ENCODE peak calls at places on chromosomes 5 and 9, in nine cellular contexts. U, Y, S, B, A, Z, X, J and C are unnamed samples.
A peak's percentile ranks its signal among the peaks of the same experiment; 100 is the strongest.

GRCh38 chr5:139422307-139422893 is 16.9 kb downstream of the DNAJC18 start:
- DNase-seq in B (no peak), X (peak; percentile 48), Z (peak; percentile 89), J (no peak), A (peak; percentile 78), U (no peak), S (peak; percentile 85), Y (no peak), C (no peak)

GRCh38 chr5:169071-169727 is 22.1 kb upstream of the LRRC14B start:
- DNase-seq in S (no peak), Z (peak; percentile 16), A (no peak), U (no peak), X (peak; percentile 70), J (peak; percentile 39), B (peak; percentile 70), Y (peak; percentile 78), C (no peak)

GRCh38 chr5:50694027-50694590 is 27.7 kb downstream of the PARP8 start:
- DNase-seq in B (no peak), J (no peak), X (no peak), S (no peak), Z (no peak), Y (no peak), A (no peak), U (no peak), C (no peak)

GRCh38 chr5:14399054-14399657 is 182.4 kb upstream of the OTULINL start:
- DNase-seq in U (no peak), B (no peak), S (peak; percentile 53), Y (no peak), Z (peak; percentile 82), A (peak; percentile 48), X (no peak), J (no peak), C (no peak)

GRCh38 chr5:108743344-108743743 is 4.4 kb upstream of the FER start:
- DNase-seq in Z (no peak), B (no peak), X (no peak), S (no peak), A (no peak), U (no peak), J (no peak), Y (no peak), C (no peak)

GRCh38 chr5:124789104-124789605 is 42.7 kb upstream of the ZNF608 start:
- DNase-seq in J (no peak), U (no peak), A (no peak), Z (no peak), S (peak; percentile 22), Y (no peak), B (no peak), X (no peak), C (no peak)

GRCh38 chr5:172411423-172412111 is 42.8 kb downstream of the SH3PXD2B start:
- DNase-seq in Y (no peak), S (no peak), U (peak; percentile 33), X (peak; percentile 60), J (no peak), B (no peak), Z (no peak), A (no peak), C (no peak)

GRCh38 chr5:32760091-32760509 is 49.0 kb downstream of the NPR3 start:
- DNase-seq in A (peak; percentile 10), S (peak; percentile 41), Y (no peak), B (no peak), J (no peak), U (no peak), X (no peak), Z (no peak), C (no peak)

GRCh38 chr5:1239514-1240251 is 14.5 kb downstream of the SLC6A18 start:
- DNase-seq in X (no peak), A (peak; percentile 51), Z (no peak), J (peak; percentile 32), B (no peak), S (no peak), U (peak; percentile 89), Y (no peak), C (no peak)

GRCh38 chr5:78720997-78721396 is 72.4 kb upstream of the LHFPL2 start:
- DNase-seq in Y (no peak), S (no peak), J (no peak), U (no peak), B (no peak), X (no peak), A (no peak), Z (no peak), C (no peak)

DNA sequence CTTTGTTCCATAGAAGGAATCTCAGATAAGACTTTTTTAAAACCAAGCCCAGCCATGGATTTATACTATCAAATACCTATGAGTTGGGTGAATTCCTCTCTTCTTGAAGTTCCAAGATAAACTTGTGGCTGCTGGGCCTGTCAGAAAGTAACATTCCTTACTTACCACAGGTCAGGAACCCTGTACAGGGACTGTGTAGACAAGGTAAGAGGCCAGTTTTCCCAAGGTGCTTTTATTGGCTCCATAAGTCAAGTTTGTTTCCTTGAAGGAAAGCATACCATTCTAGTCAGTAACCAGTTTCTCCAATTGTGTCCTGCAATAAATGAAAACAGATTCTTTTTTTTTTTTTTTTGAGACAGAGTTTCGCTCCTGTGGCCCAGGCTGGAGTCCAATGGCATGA is 8.8 kb upstream of the CLTB start:
- DNase-seq in S (no peak), Z (no peak), U (no peak), X (no peak), A (no peak), B (no peak), Y (no peak), J (no peak), C (no peak)
- H3K9me3 ChIP-seq in S (peaks cover 4% of the 10 kb centered on the region), Z (no peaks in the 10 kb centered on the region), U (no peaks in the 10 kb centered on the region), X (no peaks in the 10 kb centered on the region), A (peaks cover 5% of the 10 kb centered on the region), B (no peaks in the 10 kb centered on the region), Y (no peaks in the 10 kb centered on the region), J (no peaks in the 10 kb centered on the region), C (no peaks in the 10 kb centered on the region)

GRCh38 chr9:72337286-72337685 is 27.7 kb downstream of the ZFAND5 start:
- DNase-seq in S (no peak), J (no peak), Z (no peak), Y (no peak), B (no peak), U (no peak), A (no peak), X (no peak), C (no peak)

GRCh38 chr9:72338631-72339030 is 26.4 kb downstream of the ZFAND5 start:
- DNase-seq in B (no peak), Y (no peak), J (no peak), A (no peak), X (no peak), Z (no peak), U (no peak), S (no peak), C (no peak)

GRCh38 chr9:72332351-72332750 is 32.7 kb downstream of the ZFAND5 start:
- DNase-seq in Z (no peak), X (no peak), Y (no peak), U (no peak), A (no peak), J (no peak), S (no peak), B (no peak), C (no peak)

GRCh38 chr9:72334658-72335337 is 30.2 kb downstream of the ZFAND5 start:
- DNase-seq in X (no peak), Z (no peak), Y (no peak), B (no peak), U (no peak), A (no peak), S (no peak), J (no peak), C (no peak)

DNA sequence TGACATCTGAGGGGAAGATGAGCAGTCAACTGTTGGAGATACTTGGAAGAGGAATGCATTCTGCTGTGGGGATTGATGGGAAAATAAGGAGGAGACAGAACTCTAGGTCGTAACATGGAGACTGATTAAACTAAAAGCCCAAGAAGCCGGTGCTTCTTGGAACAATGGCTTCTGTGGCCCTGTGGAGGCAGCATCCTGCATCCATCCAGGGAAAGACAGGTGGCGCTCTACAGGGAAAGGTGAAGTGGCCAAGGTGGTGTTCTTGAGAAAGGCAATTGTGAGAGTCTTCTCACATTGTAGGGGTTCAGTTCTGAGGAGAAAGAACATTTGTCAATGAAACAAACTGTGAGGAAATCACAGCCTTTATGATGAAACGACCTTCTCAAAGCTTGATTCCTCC is 31.2 kb downstream of the ZFAND5 start:
- DNase-seq in Z (no peak), J (no peak), X (no peak), U (no peak), Y (no peak), A (peak; percentile 10), B (no peak), S (no peak), C (no peak)
- TF ChIP-seq CTCF in Z (no peak), J (no peak), X (no peak), U (no peak), Y (no peak), A (peak; percentile 59), B (no peak), S (peak; percentile 9), C (no peak)

DNA sequence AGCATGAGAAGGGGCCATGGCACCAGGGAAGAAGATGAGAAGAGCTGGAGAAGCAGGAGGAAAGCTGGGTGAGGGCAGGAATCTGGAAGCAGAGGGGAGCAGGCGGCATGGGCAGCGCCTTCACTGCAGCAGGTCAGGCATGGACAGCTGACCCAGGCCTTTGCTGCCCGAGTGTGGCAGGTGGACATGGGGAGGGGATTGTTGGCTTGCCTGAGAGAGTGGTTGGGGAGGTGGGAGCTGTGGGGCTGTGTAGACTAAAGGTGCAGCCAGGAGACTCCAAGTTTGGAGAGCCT is 2.3 kb upstream of the SLC25A48 start:
- DNase-seq in A (no peak), Y (no peak), U (no peak), Z (no peak), B (no peak), X (no peak), S (no peak), J (no peak), C (no peak)
- TF ChIP-seq EP300 in A (no peak), Y (no peak), U (no peak), Z (no peak), B (no peak), X (no peak), S (no peak), J (no peak), C (no peak)

GRCh38 chr5:164137095-164137494 is 631.7 kb downstream of the MAT2B start:
- DNase-seq in A (no peak), U (no peak), X (no peak), Z (no peak), J (no peak), B (no peak), S (no peak), Y (no peak), C (no peak)
- H3K9me3 ChIP-seq in A (no peaks in the 10 kb centered on the region), U (no peaks in the 10 kb centered on the region), X (peaks cover 3% of the 10 kb centered on the region), Z (no peaks in the 10 kb centered on the region), J (peaks cover 6% of the 10 kb centered on the region), B (no peaks in the 10 kb centered on the region), S (peaks cover 2% of the 10 kb centered on the region), Y (no peaks in the 10 kb centered on the region), C (no peaks in the 10 kb centered on the region)

DNA sequence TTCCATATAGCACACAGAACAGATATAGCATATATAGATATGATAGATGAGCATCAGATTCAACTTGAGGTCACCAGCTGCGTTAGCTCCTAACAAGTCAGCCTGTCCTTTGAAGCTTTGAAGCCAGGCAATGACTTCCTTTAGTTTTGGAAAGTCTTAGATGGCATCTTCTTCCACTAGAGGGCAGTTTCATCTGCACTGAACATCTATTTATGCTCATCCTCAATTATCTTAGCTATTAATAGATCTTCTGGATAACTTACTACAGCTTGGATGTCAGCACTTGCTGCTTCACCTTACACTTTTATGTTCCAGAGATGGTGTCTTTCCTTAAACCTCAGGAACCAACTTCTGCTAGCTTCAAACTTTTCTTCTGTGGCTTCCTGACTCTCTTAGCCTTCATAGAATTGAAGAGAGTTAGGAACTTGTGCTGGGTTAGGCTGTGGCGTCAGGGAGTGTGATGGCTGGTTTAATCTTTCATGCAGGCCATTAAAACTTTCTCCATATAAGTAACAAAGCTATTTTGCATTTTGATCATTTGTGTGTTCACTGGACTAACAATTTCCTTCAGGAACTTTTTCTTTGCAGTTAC is 1401.4 kb downstream of the EFNA5 start:
- DNase-seq in Z (no peak), A (no peak), U (no peak), J (no peak), X (no peak), B (no peak), S (no peak), Y (no peak), C (no peak)
- TF ChIP-seq CTCF in Z (peak; percentile 17), A (no peak), U (no peak), J (no peak), X (no peak), B (peak; percentile 11), S (peak; percentile 48), Y (no peak), C (peak; percentile 26)